ENCODE peak calls at places on chromosomes 6 and 20, in four cellular contexts. X is suprapubic skin, S is RWPE1, O is B cell. G is an unnamed sample.

GRCh38 chr6:4466260-4466659 is 309.9 kb upstream of the CDYL start:
- DNase-seq in X (no peak), S (no peak), O (no peak), G (no peak)

GRCh38 chr6:140988780-140989179 is 1143.9 kb upstream of the GJE1 start:
- DNase-seq in O (no peak), X (no peak), S (no peak), G (no peak)

GRCh38 chr20:36228809-36229208 is 7.5 kb upstream of the AAR2 start:
- DNase-seq in X (no peak), O (no peak), S (no peak), G (no peak)

GRCh38 chr20:20139403-20139802 is 87.1 kb downstream of the CFAP61 start:
- DNase-seq in S (no peak), X (no peak), O (no peak), G (no peak)

GRCh38 chr6:158232445-158233213 is 64.5 kb downstream of the GTF2H5 start:
- DNase-seq in X (no peak), S (peak; percentile 38), O (peak; percentile 52), G (peak; percentile 58)

GRCh38 chr20:1327827-1328679 is 886 bp downstream of the SDCBP2 start:
- DNase-seq in S (no peak), O (peak; percentile 11), X (peak; percentile 64), G (no peak)

GRCh38 chr6:3162565-3163247 is 5.4 kb upstream of the TUBB2A start:
- DNase-seq in X (no peak), S (peak; percentile 48), O (peak; percentile 63), G (peak; percentile 89)

GRCh38 chr6:43584892-43585570 is 9.0 kb downstream of the POLH start:
- DNase-seq in O (no peak), X (no peak), S (no peak), G (no peak)

GRCh38 chr20:33653218-33653899 is 8.8 kb upstream of the C20orf144 start:
- DNase-seq in X (peak; percentile 84), S (peak; percentile 85), O (peak; percentile 62), G (peak; percentile 79)

GRCh38 chr6:70343313-70343712 is 40.4 kb upstream of the COL9A1 start:
- DNase-seq in O (no peak), X (no peak), S (no peak), G (no peak)

GRCh38 chr6:158648682-158649131 is 1.1 kb upstream of the SYTL3 start:
- DNase-seq in O (no peak), X (no peak), S (peak; percentile 53), G (peak; percentile 61)

GRCh38 chr20:57651977-57652864 is 32.0 kb upstream of the ZBP1 start:
- DNase-seq in X (peak; percentile 76), O (peak; percentile 34), S (no peak), G (peak; percentile 11)

GRCh38 chr6:138774370-138774769 is 801 bp downstream of the CCDC28A start:
- DNase-seq in S (no peak), O (no peak), X (no peak), G (no peak)

GRCh38 chr6:3247255-3248146 is 11.2 kb upstream of the PSMG4 start:
- DNase-seq in S (peak; percentile 54), O (no peak), X (peak; percentile 76), G (no peak)

GRCh38 chr20:41643504-41643938 is 25.3 kb upstream of the CHD6 start:
- DNase-seq in S (peak; percentile 54), O (no peak), X (no peak), G (no peak)

GRCh38 chr6:134029495-134030455 is 22.6 kb downstream of the SLC2A12 start:
- DNase-seq in O (no peak), S (no peak), X (no peak), G (no peak)

GRCh38 chr6:166381733-166382499 is 824 bp downstream of the MPC1 start:
- DNase-seq in O (peak; percentile 68), X (no peak), S (peak; percentile 80), G (peak; percentile 74)

DNA sequence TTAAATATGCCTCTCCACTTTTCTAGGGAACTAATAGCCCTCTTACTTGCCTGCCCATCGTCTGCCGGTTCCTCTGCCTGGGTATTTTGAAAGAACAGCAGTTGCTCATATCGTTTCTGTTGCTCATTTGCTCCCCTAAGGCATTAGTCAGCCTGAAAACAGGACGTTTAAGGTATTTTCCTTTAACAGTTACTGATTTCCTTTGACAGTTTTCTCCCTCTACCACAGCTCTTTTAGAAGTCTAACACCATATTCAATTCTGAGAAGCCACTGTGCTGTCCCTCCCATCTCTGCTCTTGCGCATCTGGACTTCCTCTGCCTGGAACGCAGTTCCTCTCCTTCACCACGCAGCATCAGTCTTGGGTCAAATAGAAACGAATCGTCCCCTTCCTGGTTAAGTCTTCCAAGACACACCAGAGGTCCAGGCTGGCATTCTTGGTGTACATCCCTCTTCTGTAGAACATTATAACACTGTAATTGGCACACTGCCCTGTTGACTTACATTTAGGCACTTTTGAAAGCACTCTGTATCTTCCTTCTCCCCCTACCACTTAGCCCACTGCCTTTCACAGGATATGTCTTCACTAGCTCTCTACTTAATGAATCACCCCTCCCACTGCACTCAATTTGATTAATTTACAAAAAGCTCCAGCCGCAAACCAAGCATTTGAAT is 141.0 kb upstream of the CARMIL1 start:
- DNase-seq in S (peak; percentile 35), O (peak; percentile 77), X (no peak), G (peak; percentile 63)
- TF ChIP-seq CTCF in S (peak; percentile 36), O (no peak), X (no peak), G (peak; percentile 20)

DNA sequence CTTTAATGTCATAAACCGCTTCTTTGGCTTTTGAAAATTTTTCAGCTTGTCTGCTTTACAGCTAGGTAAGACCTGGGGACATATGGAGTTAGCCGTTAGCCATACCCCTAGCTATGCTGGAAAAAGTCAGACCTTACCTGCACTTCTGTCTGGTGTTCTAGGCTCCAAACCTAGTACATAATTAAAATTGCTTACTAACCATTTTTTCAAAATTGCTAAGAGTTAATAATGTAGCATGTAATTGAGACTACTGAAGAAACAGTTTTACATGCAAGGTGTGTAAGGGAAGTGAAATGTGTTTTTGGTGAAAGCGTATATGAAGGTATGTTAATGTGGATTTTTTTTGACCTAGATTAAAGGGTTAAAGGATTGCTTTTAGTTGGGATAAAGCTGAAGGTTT is 336.9 kb downstream of the RNF144B start:
- DNase-seq in X (no peak), O (no peak), S (no peak), G (no peak)
- TF ChIP-seq CTCF in X (no peak), O (no peak), S (no peak), G (no peak)

DNA sequence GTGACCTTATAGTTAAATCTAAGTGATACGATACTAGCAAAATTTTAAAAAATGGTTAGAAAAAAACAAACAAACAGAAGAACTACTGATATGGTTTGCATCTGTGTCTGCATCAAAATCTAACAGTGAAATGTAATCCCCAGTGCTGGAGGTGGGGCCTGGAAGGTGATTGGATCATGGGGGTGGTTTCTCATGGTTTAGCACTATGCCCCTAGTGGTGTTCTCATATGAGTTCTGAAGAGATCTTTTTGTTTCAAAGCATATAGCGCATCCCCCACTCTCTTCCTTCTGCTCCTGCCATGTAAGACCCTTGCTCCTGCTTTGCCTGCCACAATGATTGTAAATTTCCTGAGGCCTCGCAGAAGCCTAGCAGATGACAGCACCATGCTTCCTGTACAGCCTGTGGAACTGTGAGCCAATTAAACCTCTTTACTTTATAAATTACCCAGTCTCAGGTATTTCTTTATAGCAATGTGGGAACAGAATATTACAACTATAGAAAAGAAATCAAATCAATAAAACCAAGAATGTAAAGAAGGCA is 5.4 kb downstream of the FBXL4 start:
- DNase-seq in X (no peak), O (no peak), S (no peak), G (no peak)
- TF ChIP-seq CTCF in X (no peak), O (no peak), S (no peak), G (no peak)

DNA sequence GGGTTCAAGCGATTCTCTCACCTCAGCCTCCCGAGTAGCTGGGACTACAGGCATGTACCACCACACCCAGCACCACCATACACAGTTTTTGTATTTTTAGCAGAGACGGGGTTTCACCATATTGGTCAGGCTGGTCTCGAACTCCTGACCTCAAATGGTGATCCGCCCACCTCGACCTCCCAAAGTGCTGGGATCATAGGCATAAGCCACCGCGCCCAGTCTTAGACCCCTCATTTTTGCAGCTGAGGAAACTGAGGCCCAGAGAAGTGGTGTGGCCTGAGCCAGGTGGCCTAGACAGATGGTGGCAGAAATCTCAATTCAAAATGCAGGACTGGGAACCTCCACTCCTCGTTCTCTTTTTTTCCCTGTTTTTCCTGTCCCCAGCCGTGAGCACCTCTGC is 12.6 kb upstream of the FAM209A start:
- DNase-seq in X (no peak), S (no peak), O (no peak), G (no peak)
- TF ChIP-seq CTCF in X (no peak), S (no peak), O (no peak), G (no peak)

GRCh38 chr6:120056085-120056484 is 706.5 kb upstream of the MAN1A1 start:
- DNase-seq in O (no peak), X (no peak), S (no peak), G (peak; percentile 8)
- TF ChIP-seq CTCF in O (peak; percentile 27), X (no peak), S (peak; percentile 14), G (peak; percentile 27)